ENCODE peak calls at places on chromosome 6, in nine cellular contexts. C is ACHN; V is pancreas; M is omental fat pad; L is M059J; H is memory B cell; T is hypothalamus; O is activated naive CD4-positive, alpha-beta T cell treated with anti-CD3 and anti-CD28 coated beads, Interleukin-2, amount 10 ng/mL, durations not matched to agents 7 days and 5 days; P is Caki2. D is an unnamed sample.

GRCh38 chr6:147933201-147933600 is 409.4 kb upstream of the SASH1 start:
- DNase-seq in C (no peak), V (no peak), M (no peak), L (no peak), H (no peak), T (no peak), O (no peak), P (no peak), D (no peak)

GRCh38 chr6:117615981-117616961 is 14.0 kb upstream of the GOPC start:
- DNase-seq in C (peak), V (no peak), M (no peak), L (peak), H (peak), T (no peak), O (no peak), P (no peak), D (peak)

GRCh38 chr6:148969679-148970078 is 222.8 kb downstream of the UST start:
- DNase-seq in C (no peak), V (no peak), M (no peak), L (no peak), H (no peak), T (no peak), O (no peak), P (no peak), D (peak)

GRCh38 chr6:157227202-157228166 is 95.8 kb downstream of the TMEM242 start:
- DNase-seq in C (peak), V (no peak), M (no peak), L (no peak), H (no peak), T (no peak), O (peak), P (no peak), D (no peak)

GRCh38 chr6:109496036-109496761 is 13.2 kb upstream of the ZBTB24 start:
- DNase-seq in C (no peak), V (no peak), M (no peak), L (no peak), H (no peak), T (no peak), O (peak), P (no peak), D (peak)

GRCh38 chr6:134446228-134446848 is 128.4 kb upstream of the SGK1 start:
- DNase-seq in C (no peak), V (no peak), M (no peak), L (no peak), H (no peak), T (no peak), O (no peak), P (no peak), D (no peak)

GRCh38 chr6:9112548-9112947 is 677.2 kb upstream of the SLC35B3 start:
- DNase-seq in C (no peak), V (no peak), M (no peak), L (no peak), H (no peak), T (no peak), O (no peak), P (no peak), D (no peak)

GRCh38 chr6:89596056-89596455 is 42.5 kb downstream of the LYRM2 start:
- DNase-seq in C (no peak), V (no peak), M (no peak), L (no peak), H (peak), T (no peak), O (peak), P (no peak), D (no peak)

GRCh38 chr6:96823743-96824142 is 13.5 kb downstream of the GPR63 start:
- DNase-seq in C (no peak), V (no peak), M (no peak), L (no peak), H (no peak), T (no peak), O (no peak), P (no peak), D (no peak)

GRCh38 chr6:56223995-56224394 is 23.4 kb downstream of the COL21A1 start:
- DNase-seq in C (peak), V (no peak), M (no peak), L (peak), H (no peak), T (no peak), O (no peak), P (no peak), D (no peak)

GRCh38 chr6:159303784-159304183 is 134.6 kb downstream of the FNDC1 start:
- DNase-seq in C (no peak), V (no peak), M (no peak), L (no peak), H (no peak), T (no peak), O (no peak), P (no peak), D (no peak)

GRCh38 chr6:9632026-9632425 is 782.8 kb downstream of the TFAP2A start:
- DNase-seq in C (no peak), V (no peak), M (no peak), L (no peak), H (no peak), T (no peak), O (no peak), P (no peak), D (no peak)

GRCh38 chr6:142947702-142948480 is 2.9 kb upstream of the HIVEP2 start:
- DNase-seq in C (no peak), V (no peak), M (no peak), L (no peak), H (no peak), T (no peak), O (peak), P (no peak), D (no peak)

GRCh38 chr6:160102956-160103824 is 18.4 kb upstream of the SLC22A1 start:
- DNase-seq in C (peak), V (no peak), M (no peak), L (peak), H (peak), T (no peak), O (peak), P (no peak), D (peak)

GRCh38 chr6:20583447-20583806 is 49.2 kb downstream of the CDKAL1 start:
- DNase-seq in C (no peak), V (no peak), M (no peak), L (no peak), H (no peak), T (no peak), O (no peak), P (no peak), D (no peak)

D was measured in myocyte.